ENCODE peak calls at places on chromosomes 4 and X, in eight cellular contexts. F, M, R, P, W, V, L and Q are unnamed samples.

GRCh38 chr4:184684491-184685189 is 35.1 kb downstream of the PRIMPOL start:
- DNase-seq in F (no peak), M (no peak), R (no peak), P (peak; percentile 6), W (no peak), V (no peak), L (no peak), Q (no peak)

GRCh38 chr4:144169211-144169610 is 28.7 kb upstream of the GYPA start:
- DNase-seq in F (no peak), M (no peak), R (no peak), P (no peak), W (no peak), V (no peak), L (no peak), Q (no peak)

GRCh38 chr4:103422467-103423219 is 224.5 kb upstream of the CENPE start:
- DNase-seq in F (no peak), M (no peak), R (no peak), P (no peak), W (no peak), V (no peak), L (no peak), Q (no peak)

GRCh38 chr4:188452097-188452496 is 312.9 kb downstream of the TRIML1 start:
- DNase-seq in F (no peak), M (no peak), R (no peak), P (no peak), W (no peak), V (no peak), L (no peak), Q (no peak)

GRCh38 chr4:189436207-189436606 is 504.5 kb upstream of the FRG1 start:
- DNase-seq in F (no peak), M (no peak), R (no peak), P (no peak), W (no peak), V (no peak), L (no peak), Q (no peak)

GRCh38 chrX:50442426-50443116 is 28.1 kb downstream of the DGKK start:
- DNase-seq in F (no peak), M (no peak), R (no peak), P (no peak), W (no peak), V (no peak), L (no peak), Q (no peak)

GRCh38 chr4:128056396-128056795 is 4.7 kb upstream of the LARP1B start:
- DNase-seq in F (no peak), M (no peak), R (no peak), P (no peak), W (no peak), V (no peak), L (no peak), Q (no peak)

GRCh38 chr4:25878676-25879075 is 15.9 kb upstream of the SEL1L3 start:
- DNase-seq in F (no peak), M (no peak), R (no peak), P (no peak), W (no peak), V (no peak), L (no peak), Q (no peak)

GRCh38 chr4:108978066-108978465 is 215.2 kb upstream of the ETNPPL start:
- DNase-seq in F (no peak), M (no peak), R (no peak), P (no peak), W (no peak), V (no peak), L (no peak), Q (no peak)

GRCh38 chr4:75973770-75974169 is 17.0 kb downstream of the SDAD1 start:
- DNase-seq in F (no peak), M (no peak), R (no peak), P (no peak), W (no peak), V (no peak), L (no peak), Q (no peak)